ENCODE peak calls at places on chromosome 4, in nine cellular contexts. K is cardiac fibroblast, R is suprapubic skin, J is mucosa of descending colon, O is neural progenitor cell, M is HepG2, V is AG09309, H is tibial artery, G is MM.1S. N is an unnamed sample.

GRCh38 chr4:155514628-155515027 is 137.9 kb upstream of the MAP9 start:
- DNase-seq in O (no peak), G (no peak), J (no peak), H (no peak), K (no peak), V (no peak), R (no peak), M (no peak), N (no peak)

GRCh38 chr4:187586892-187587291 is 408.7 kb upstream of the ZFP42 start:
- DNase-seq in H (no peak), R (no peak), M (no peak), J (no peak), K (no peak), O (no peak), V (no peak), G (no peak), N (no peak)

GRCh38 chr4:5912614-5913019 is 19.7 kb upstream of the CRMP1 start:
- DNase-seq in K (no peak), H (peak), V (no peak), M (no peak), J (no peak), G (no peak), O (no peak), R (no peak), N (no peak)

GRCh38 chr4:60039908-60040307 is 1160.2 kb upstream of the ADGRL3 start:
- DNase-seq in O (no peak), V (no peak), H (no peak), J (no peak), K (no peak), R (no peak), M (no peak), G (no peak), N (no peak)

GRCh38 chr4:152454398-152455011 is 81.4 kb downstream of the FBXW7 start:
- DNase-seq in K (peak), J (no peak), R (no peak), G (peak), M (peak), O (no peak), H (no peak), V (no peak), N (no peak)

GRCh38 chr4:150501983-150502382 is 80.0 kb upstream of the MAB21L2 start:
- DNase-seq in H (no peak), K (peak), G (no peak), J (no peak), R (no peak), O (no peak), V (no peak), M (no peak), N (no peak)

GRCh38 chr4:122003335-122003734 is 51.5 kb upstream of the TRPC3 start:
- DNase-seq in M (peak), G (peak), R (no peak), J (no peak), V (no peak), O (peak), H (no peak), K (peak), N (peak)

GRCh38 chr4:86038037-86038436 is 321.8 kb downstream of the MAPK10 start:
- DNase-seq in R (no peak), V (no peak), O (no peak), J (no peak), K (no peak), M (no peak), G (no peak), H (no peak), N (no peak)

GRCh38 chr4:14336656-14337055 is 665.6 kb upstream of the CPEB2 start:
- DNase-seq in G (no peak), V (no peak), H (no peak), M (no peak), J (no peak), R (no peak), K (peak), O (no peak), N (no peak)

GRCh38 chr4:118076958-118077766 is 42.9 kb downstream of the NDST3 start:
- DNase-seq in J (peak), G (peak), M (peak), K (peak), H (no peak), V (no peak), R (no peak), O (peak), N (peak)

GRCh38 chr4:38499101-38499500 is 164.9 kb upstream of the KLF3 start:
- DNase-seq in J (no peak), G (no peak), O (no peak), R (no peak), V (no peak), K (no peak), M (no peak), H (no peak), N (no peak)

GRCh38 chr4:41024556-41025491 is 189.5 kb downstream of the APBB2 start:
- DNase-seq in R (no peak), H (no peak), K (no peak), G (no peak), O (peak), M (no peak), J (no peak), V (no peak), N (no peak)

GRCh38 chr4:143514432-143514831 is 930 bp downstream of the SMARCA5 start:
- DNase-seq in O (peak), H (peak), V (no peak), K (peak), R (peak), M (peak), G (peak), J (peak), N (no peak)

GRCh38 chr4:76706581-76706980 is 191.4 kb downstream of the SOWAHB start:
- DNase-seq in J (no peak), K (peak), G (no peak), V (no peak), H (no peak), M (peak), O (no peak), R (no peak), N (no peak)

GRCh38 chr4:31390849-31391248 is 670.7 kb downstream of the PCDH7 start:
- DNase-seq in V (no peak), O (no peak), R (no peak), G (no peak), H (no peak), J (no peak), M (no peak), K (no peak), N (no peak)

GRCh38 chr4:83009529-83009928 is 1.1 kb downstream of the LIN54 start:
- DNase-seq in V (no peak), J (no peak), G (no peak), M (no peak), R (no peak), K (peak), H (no peak), O (no peak), N (no peak)

GRCh38 chr4:147707892-147708672 is 23.8 kb upstream of the ARHGAP10 start:
- DNase-seq in V (no peak), H (no peak), M (peak), R (no peak), K (peak), O (peak), G (peak), J (no peak), N (no peak)

GRCh38 chr4:74039065-74039763 is 725 bp upstream of the CXCL3 start:
- DNase-seq in G (no peak), J (no peak), M (no peak), V (no peak), O (no peak), H (no peak), R (no peak), K (peak), N (no peak)

GRCh38 chr4:110977554-110977953 is 354.7 kb upstream of the PITX2 start:
- DNase-seq in R (no peak), J (no peak), O (no peak), V (no peak), G (no peak), H (no peak), K (no peak), M (no peak), N (no peak)

GRCh38 chr4:7845493-7846124 is 94.1 kb downstream of the AFAP1 start:
- DNase-seq in H (no peak), K (no peak), M (peak), V (no peak), J (no peak), O (peak), G (no peak), R (no peak), N (no peak)

GRCh38 chr4:8849266-8850073 is 22.2 kb downstream of the HMX1 start:
- DNase-seq in J (no peak), V (no peak), K (no peak), M (no peak), O (no peak), G (no peak), H (peak), R (peak), N (no peak)
- TF ChIP-seq CTCF in J (no peak), V (no peak), K (no peak), M (no peak), O (no peak), G (no peak), H (no peak), R (no peak), N (no peak)

GRCh38 chr4:48126621-48127020 is 7.4 kb downstream of the TXK start:
- DNase-seq in M (no peak), H (no peak), V (no peak), G (no peak), R (no peak), O (no peak), K (no peak), J (no peak), N (no peak)

GRCh38 chr4:48124870-48125269 is 9.2 kb downstream of the TXK start:
- DNase-seq in M (no peak), K (no peak), H (no peak), O (no peak), V (no peak), G (no peak), R (no peak), J (no peak), N (no peak)

GRCh38 chr4:48129307-48130014 is 4.6 kb downstream of the TXK start:
- DNase-seq in M (no peak), O (no peak), H (no peak), K (no peak), V (no peak), R (no peak), J (peak), G (no peak), N (no peak)

GRCh38 chr4:48127882-48128394 is 6.1 kb downstream of the TXK start:
- DNase-seq in O (peak), R (no peak), H (peak), M (peak), K (peak), J (peak), G (peak), V (peak), N (peak)

DNA sequence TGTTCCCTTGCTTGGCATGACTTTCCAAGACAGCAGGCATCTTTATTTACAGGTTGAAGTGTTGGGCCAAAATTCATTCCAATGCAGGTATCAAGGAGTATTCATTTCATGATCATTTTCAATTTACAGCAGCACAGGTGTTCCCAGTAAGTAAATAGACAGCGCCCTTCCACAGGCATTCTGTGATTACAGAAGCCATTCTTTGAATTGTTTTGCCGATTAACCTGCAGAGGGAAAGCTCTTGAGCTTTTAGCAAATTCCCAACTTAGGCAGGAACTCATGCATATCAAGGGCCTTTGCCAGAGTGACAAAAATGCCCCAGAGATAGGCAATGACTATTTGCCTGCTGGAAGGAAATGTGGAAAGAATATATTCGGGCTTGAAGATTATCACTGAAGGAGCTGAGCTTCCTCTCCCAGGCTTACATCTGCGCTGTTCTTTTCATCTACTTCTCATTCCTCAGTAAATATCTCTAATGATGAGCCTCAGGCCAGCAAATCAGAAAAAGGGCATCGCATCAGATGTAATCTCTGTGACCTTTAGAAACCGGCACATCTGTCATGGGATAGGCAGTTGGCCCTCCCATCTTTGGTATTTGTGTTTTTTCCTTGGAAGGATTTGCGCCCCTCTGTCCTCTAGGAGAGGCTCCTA is 6.7 kb downstream of the TXK start:
- DNase-seq in R (no peak), M (no peak), K (no peak), H (no peak), O (peak), V (no peak), G (no peak), J (no peak), N (no peak)
- H3K4me3 ChIP-seq in R (peak), M (no peak), K (no peak), H (peak), O (no peak), V (no peak), G (no peak), J (no peak), N (no peak)

GRCh38 chr4:11949355-11949754 is 520.7 kb upstream of the HS3ST1 start:
- DNase-seq in G (no peak), J (no peak), M (no peak), K (no peak), O (no peak), H (no peak), V (no peak), R (no peak), N (no peak)

DNA sequence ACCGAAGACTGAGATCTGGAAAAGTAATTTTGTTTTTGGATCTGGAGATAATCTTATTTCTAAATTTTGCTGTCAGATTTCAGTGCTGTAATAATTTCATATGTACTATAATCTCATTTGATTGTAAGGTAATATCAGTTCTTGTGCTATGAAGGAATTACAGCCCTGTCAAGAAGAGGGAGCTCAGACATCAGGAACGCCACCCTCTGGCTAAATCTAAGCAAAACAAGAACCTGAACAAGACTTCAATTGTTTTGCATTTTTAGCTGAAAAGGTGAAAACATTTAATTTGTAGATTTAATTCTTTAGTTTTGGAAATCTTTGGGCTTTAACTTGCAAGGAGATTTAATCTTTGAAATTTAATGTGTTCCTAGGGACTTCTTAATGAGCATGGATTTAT is 525.4 kb upstream of the HS3ST1 start:
- DNase-seq in G (peak), K (peak), R (no peak), J (no peak), M (no peak), V (no peak), O (peak), H (no peak), N (no peak)
- TF ChIP-seq CTCF in G (peak), K (peak), R (no peak), J (peak), M (no peak), V (no peak), O (peak), H (no peak), N (peak)

DNA sequence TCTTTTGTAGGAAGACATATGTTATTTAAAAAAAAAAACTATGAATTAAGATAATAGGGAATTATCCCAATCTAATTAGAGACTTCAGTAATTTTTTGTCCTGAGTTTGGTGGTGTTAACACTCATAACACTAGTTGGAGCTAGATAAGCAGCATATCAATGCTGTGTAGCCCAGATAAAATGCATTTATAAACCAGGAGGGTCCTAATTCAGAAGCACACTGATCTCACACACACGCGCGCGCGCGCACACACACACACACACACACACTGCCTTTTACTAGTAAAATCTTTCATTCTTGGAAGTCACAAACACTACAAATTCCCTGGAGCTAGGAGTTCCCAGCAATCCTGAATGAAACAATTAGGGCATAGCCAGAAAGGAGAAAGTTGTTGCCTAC is 3.2 kb downstream of the UNC5C start:
- DNase-seq in M (no peak), J (no peak), K (peak), R (no peak), G (no peak), H (no peak), O (no peak), V (no peak), N (no peak)
- H3K4me3 ChIP-seq in M (no peak), J (no peak), K (no peak), R (no peak), G (no peak), H (peak), O (no peak), V (no peak), N (no peak)

N was measured in GM12864.